ENCODE peak calls at places on chromosomes 3 and 15, in seven cellular contexts. B is PC-9, I is neural progenitor cell, F is brain microvascular endothelial cell, A is fibroblast of pulmonary artery, R is ascending aorta, K is Peyer's patch. S is an unnamed sample.

GRCh38 chr3:104750581-104750980 is 616.1 kb upstream of the ALCAM start:
- DNase-seq in B (no peak), I (no peak), F (no peak), A (no peak), R (no peak), K (no peak), S (peak; percentile 0)

GRCh38 chr3:77513541-77513940 is 473.6 kb downstream of the ROBO2 start:
- DNase-seq in B (no peak), I (no peak), F (no peak), A (no peak), R (no peak), K (no peak), S (peak; percentile 15)

GRCh38 chr3:136068708-136069107 is 103.2 kb downstream of the PPP2R3A start:
- DNase-seq in B (no peak), I (no peak), F (no peak), A (no peak), R (no peak), K (no peak), S (no peak)

GRCh38 chr3:195247863-195248189 is 23.1 kb downstream of the XXYLT1 start:
- DNase-seq in B (no peak), I (no peak), F (no peak), A (no peak), R (no peak), K (peak; percentile 8), S (no peak)

GRCh38 chr3:189099031-189099471 is 72.7 kb upstream of the TPRG1 start:
- DNase-seq in B (no peak), I (no peak), F (no peak), A (no peak), R (peak; percentile 25), K (peak; percentile 62), S (no peak)

GRCh38 chr3:57194641-57195040 is 5.1 kb downstream of the HESX1 start:
- DNase-seq in B (no peak), I (peak; percentile 72), F (no peak), A (no peak), R (no peak), K (no peak), S (peak; percentile 20)

GRCh38 chr15:100244796-100245495 is 96.8 kb downstream of the ADAMTS17 start:
- DNase-seq in B (no peak), I (no peak), F (no peak), A (no peak), R (no peak), K (no peak), S (no peak)

GRCh38 chr15:82750831-82751181 is 41.1 kb upstream of the AP3B2 start:
- DNase-seq in B (no peak), I (no peak), F (no peak), A (no peak), R (no peak), K (no peak), S (peak; percentile 27)

GRCh38 chr3:86152620-86153019 is 838.3 kb downstream of the VGLL3 start:
- DNase-seq in B (no peak), I (no peak), F (no peak), A (no peak), R (no peak), K (no peak), S (no peak)

GRCh38 chr15:72398189-72398588 is at the start of gene TMEM202:
- DNase-seq in B (no peak), I (no peak), F (no peak), A (no peak), R (no peak), K (no peak), S (no peak)

GRCh38 chr15:70643106-70643782 is 120.1 kb downstream of the UACA start:
- DNase-seq in B (peak; percentile 24), I (no peak), F (no peak), A (no peak), R (no peak), K (no peak), S (no peak)

DNA sequence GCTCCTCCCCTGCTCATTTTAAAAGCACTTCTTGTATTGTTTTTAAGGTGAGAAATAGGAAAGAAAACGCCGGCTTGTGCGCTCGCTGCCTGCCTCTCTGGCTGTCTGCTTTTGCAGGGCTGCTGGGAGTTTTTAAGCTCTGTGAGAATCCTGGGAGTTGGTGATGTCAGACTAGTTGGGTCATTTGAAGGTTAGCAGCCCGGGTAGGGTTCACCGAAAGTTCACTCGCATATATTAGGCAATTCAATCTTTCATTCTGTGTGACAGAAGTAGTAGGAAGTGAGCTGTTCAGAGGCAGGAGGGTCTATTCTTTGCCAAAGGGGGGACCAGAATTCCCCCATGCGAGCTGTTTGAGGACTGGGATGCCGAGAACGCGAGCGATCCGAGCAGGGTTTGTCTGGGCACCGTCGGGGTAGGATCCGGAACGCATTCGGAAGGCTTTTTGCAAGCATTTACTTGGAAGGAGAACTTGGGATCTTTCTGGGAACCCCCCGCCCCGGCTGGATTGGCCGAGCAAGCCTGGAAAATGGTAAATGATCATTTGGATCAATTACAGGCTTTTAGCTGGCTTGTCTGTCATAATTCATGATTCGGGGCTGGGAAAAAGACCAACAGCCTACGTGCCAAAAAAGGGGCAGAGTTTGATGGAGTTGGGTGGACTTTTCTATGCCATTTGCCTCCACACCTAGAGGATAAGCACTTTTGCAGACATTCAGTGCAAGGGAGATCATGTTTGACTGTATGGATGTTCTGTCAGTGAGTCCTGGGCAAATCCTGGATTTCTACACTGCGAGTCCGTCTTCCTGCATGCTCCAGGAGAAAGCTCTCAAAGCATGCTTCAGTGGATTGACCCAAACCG is at the start of gene RARB:
- DNase-seq in B (peak; percentile 39), I (peak; percentile 73), F (peak; percentile 99), A (peak; percentile 96), R (no peak), K (peak; percentile 72), S (peak; percentile 83)
- H3K4me3 ChIP-seq in B (peak within 1 kb of the TSS; percentile 51), I (peak within 1 kb of the TSS; percentile 51), F (peak within 1 kb of the TSS; percentile 90), A (peak within 1 kb of the TSS; percentile 70), R (peak within 1 kb of the TSS; percentile 70), K (peak within 1 kb of the TSS; percentile 70), S (peak within 1 kb of the TSS; percentile 80)

DNA sequence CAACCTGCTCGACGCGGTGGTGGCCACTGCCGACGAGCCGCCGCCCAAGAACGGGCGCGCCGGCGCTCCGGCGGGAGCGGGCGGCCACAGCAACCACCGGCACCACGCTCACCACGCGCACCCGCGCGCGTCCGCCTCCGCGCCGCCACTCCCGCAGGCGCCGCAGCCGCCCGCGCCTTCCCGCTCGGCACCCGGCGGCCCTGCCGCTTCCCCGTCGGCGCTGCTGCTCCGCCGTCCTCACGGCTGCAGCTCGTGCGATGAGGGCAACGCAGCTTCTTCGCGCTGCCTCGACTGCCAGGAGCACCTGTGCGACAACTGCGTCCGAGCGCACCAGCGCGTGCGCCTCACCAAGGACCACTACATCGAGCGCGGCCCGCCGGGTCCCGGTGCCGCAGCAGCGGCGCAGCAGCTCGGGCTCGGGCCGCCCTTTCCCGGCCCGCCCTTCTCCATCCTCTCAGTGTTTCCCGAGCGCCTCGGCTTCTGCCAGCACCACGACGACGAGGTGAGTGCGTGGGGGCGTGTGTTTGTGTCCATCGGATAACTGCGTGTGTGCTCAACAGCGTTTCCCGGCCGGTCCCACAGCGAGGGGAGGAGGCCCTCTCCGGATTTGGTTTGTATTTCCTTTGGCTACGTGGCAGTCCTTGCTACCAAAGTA is 761 bp downstream of the TRIM71 start:
- DNase-seq in B (no peak), I (peak; percentile 48), F (no peak), A (no peak), R (no peak), K (no peak), S (peak; percentile 44)
- H3K4me3 ChIP-seq in B (no peak overlapping the region), I (peak overlapping the region; percentile 98), F (no peak overlapping the region), A (no peak overlapping the region), R (no peak overlapping the region), K (peak overlapping the region; percentile 14), S (no peak overlapping the region)

DNA sequence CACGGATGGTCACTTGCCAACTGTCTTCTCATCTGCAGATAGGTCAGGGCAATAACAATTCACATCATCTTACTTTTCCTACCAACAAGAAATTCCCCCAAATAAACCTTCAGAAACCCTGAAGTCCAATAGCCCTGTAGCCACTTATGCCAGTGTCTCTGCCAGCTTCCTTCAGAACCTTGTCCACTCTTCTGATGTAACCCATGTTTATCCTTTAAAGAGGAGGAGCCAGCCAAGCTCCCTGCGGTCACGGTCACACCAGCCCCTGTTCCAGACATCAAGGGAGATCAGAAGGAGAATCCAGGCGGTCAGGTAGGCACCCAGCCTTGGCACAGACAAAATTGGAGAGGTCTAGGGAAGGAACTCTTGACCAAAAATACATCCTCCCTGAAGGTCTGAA is 23.7 kb downstream of the SLC24A1 start:
- DNase-seq in B (no peak), I (no peak), F (no peak), A (no peak), R (no peak), K (no peak), S (no peak)
- H3K4me3 ChIP-seq in B (no peak overlapping the region), I (no peak overlapping the region), F (no peak overlapping the region), A (no peak overlapping the region), R (no peak overlapping the region), K (no peak overlapping the region), S (no peak overlapping the region)

DNA sequence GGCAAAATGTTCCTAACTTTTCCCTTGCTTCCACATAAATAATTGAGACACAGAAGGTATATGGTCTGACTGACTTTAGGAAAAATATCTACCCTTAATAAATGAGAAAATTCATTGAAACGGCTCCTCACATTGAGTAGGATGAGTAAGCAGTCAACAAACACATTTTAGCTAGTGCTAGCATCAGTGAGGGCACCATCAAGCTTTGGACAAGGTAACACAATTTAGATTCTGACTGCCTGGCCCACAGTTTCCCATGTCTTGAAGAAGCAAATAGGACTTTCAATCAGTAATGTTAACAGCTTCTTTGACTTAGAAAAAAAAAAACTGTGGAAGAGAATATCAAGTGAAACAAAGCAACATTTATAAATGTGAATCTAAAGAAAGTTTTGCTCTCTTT is 70.1 kb upstream of the MBNL1 start:
- DNase-seq in B (no peak), I (no peak), F (no peak), A (no peak), R (no peak), K (no peak), S (no peak)
- H3K4me3 ChIP-seq in B (no peak overlapping the region), I (no peak overlapping the region), F (no peak overlapping the region), A (no peak overlapping the region), R (no peak overlapping the region), K (no peak overlapping the region), S (no peak overlapping the region)

DNA sequence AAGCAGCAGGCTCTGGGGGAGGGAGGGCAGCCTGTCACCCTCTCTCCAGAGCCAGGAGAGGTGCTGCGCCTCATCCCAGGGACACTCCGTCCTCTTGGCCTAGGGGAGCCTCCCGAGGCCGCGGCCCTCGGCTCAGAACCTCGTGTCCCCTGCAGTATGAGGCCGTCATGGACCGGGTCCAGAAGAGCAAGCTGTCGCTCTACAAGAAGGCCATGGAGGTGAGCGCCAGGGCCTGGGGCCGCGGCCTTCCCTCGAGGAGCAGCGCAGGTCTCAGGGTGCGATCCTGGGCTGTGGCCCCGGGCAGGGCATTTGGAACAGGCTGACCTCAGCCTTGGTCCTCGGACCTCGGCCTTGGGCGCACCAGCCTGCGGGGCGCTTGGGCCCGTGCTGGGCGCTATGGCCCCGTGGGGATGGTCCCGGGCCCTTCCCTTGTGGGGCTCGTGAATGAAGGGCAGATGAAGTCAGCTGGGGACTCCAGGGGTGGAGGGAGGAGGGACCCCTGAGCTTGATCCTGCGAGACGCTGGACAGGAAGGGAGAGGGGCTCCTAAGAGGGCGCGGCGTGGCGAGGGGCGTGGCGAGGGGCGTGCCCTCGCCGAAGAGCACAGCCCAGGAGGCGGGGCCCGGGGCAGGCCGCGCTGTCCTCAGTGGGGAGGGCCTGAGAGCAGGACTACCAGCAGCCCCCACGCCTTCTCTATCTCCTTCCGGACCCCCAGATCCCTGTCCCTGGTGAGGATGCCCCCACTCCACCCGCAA is 32.9 kb downstream of the PSTPIP1 start:
- DNase-seq in B (no peak), I (peak; percentile 55), F (no peak), A (no peak), R (no peak), K (peak; percentile 45), S (peak; percentile 32)
- H3K4me3 ChIP-seq in B (no peak overlapping the region), I (no peak overlapping the region), F (peak overlapping the region; percentile 35), A (peak overlapping the region; percentile 37), R (no peak overlapping the region), K (peak overlapping the region; percentile 15), S (no peak overlapping the region)